ENCODE peak calls at places on chromosomes 11 and 22, in eight cellular contexts. X is CD4-positive, alpha-beta T cell; P is nephron progenitor cell; E is neural progenitor cell; I is WERI-Rb-1; O is stomach; T is A549; Z is endothelial cell. A is an unnamed sample.

GRCh38 chr11:61023086-61024035 is 51.9 kb downstream of the CD6 start:
- DNase-seq in X (no peak), Z (no peak), P (no peak), T (no peak), E (no peak), I (no peak), O (peak; percentile 69), A (no peak)

GRCh38 chr22:32932176-32932575 is 126.0 kb downstream of the SYN3 start:
- DNase-seq in T (no peak), Z (no peak), P (no peak), E (no peak), I (no peak), O (no peak), X (no peak), A (no peak)

GRCh38 chr22:46657996-46658947 is 38.1 kb downstream of the GRAMD4 start:
- DNase-seq in I (no peak), Z (no peak), X (no peak), E (no peak), P (no peak), O (no peak), T (no peak), A (no peak)

GRCh38 chr22:23182289-23183106 is 2.2 kb downstream of the BCR start:
- DNase-seq in I (no peak), X (peak; percentile 26), Z (no peak), T (no peak), P (peak; percentile 57), E (peak; percentile 50), O (no peak), A (no peak)

GRCh38 chr11:34345012-34345804 is 12.6 kb downstream of the ABTB2 start:
- DNase-seq in Z (no peak), E (no peak), O (peak; percentile 49), T (peak; percentile 64), X (no peak), P (no peak), I (no peak), A (no peak)

GRCh38 chr11:44036811-44037657 is 10.7 kb upstream of the ACCSL start:
- DNase-seq in T (peak; percentile 54), I (peak; percentile 84), Z (peak; percentile 72), P (peak; percentile 78), E (peak; percentile 94), O (peak; percentile 66), X (no peak), A (peak; percentile 76)

GRCh38 chr22:39920134-39920743 is 19.4 kb downstream of the GRAP2 start:
- DNase-seq in O (no peak), P (no peak), I (no peak), T (no peak), E (no peak), Z (no peak), X (no peak), A (no peak)

GRCh38 chr11:65492637-65493366 is 6.0 kb upstream of the MALAT1 start:
- DNase-seq in X (no peak), Z (no peak), E (no peak), I (no peak), T (no peak), O (peak; percentile 85), P (no peak), A (no peak)

GRCh38 chr22:44266811-44267760 is 45.7 kb downstream of the SHISAL1 start:
- DNase-seq in O (no peak), E (no peak), P (no peak), Z (no peak), X (no peak), T (no peak), I (no peak), A (no peak)

GRCh38 chr11:86484164-86484794 is 109.6 kb downstream of the CCDC81 start:
- DNase-seq in Z (no peak), O (no peak), P (no peak), T (peak; percentile 91), E (no peak), I (no peak), X (no peak), A (no peak)

GRCh38 chr11:36149538-36150242 is 139.5 kb downstream of the COMMD9 start:
- DNase-seq in Z (peak; percentile 32), X (no peak), I (peak; percentile 48), P (no peak), O (peak; percentile 33), E (peak; percentile 42), T (peak; percentile 98), A (no peak)
- TF ChIP-seq CTCF in Z (peak; percentile 44), X (no peak), I (peak; percentile 72), P (peak; percentile 25), O (peak; percentile 8), E (peak; percentile 53), T (peak; percentile 74), A (peak; percentile 31)

DNA sequence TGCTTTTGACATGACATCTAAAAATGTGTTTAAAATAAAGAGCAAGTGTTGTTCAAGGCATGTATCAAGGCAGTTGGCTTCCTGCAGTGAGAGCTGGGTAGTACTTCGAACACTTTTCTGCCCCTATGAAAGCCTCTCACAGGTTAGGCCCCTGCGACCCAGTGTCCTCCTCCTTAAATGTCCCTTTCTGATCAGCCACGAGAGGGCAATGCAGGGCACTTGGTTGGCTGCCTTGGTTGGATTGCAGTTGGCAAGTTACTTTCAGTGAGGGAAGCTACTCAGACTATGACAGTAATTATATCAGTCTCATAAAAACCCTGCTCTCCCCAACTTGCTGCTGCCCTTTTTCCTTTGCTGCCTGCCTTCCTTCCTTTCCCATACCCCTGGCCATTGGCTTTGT is 743.8 kb downstream of the NTM start:
- DNase-seq in T (no peak), Z (peak; percentile 69), X (no peak), I (peak; percentile 68), P (peak; percentile 50), O (peak; percentile 46), E (peak; percentile 78), A (no peak)
- TF ChIP-seq CTCF in T (no peak), Z (peak; percentile 42), X (no peak), I (peak; percentile 76), P (peak; percentile 60), O (no peak), E (peak; percentile 68), A (no peak)

GRCh38 chr22:37415210-37415609 is 12.1 kb downstream of the ELFN2 start:
- DNase-seq in E (no peak), I (no peak), O (no peak), T (no peak), P (no peak), X (no peak), Z (no peak), A (no peak)
- TF ChIP-seq CTCF in E (no peak), I (no peak), O (no peak), T (no peak), P (no peak), X (no peak), Z (no peak), A (no peak)

GRCh38 chr11:89503422-89503821 is 12.2 kb upstream of the NOX4 start:
- DNase-seq in X (no peak), P (no peak), T (no peak), O (no peak), I (no peak), E (no peak), Z (no peak), A (no peak)

GRCh38 chr11:89495951-89496350 is 4.8 kb upstream of the NOX4 start:
- DNase-seq in T (no peak), E (peak; percentile 50), X (no peak), P (no peak), Z (no peak), I (no peak), O (no peak), A (no peak)

GRCh38 chr11:89504270-89504669 is 13.1 kb upstream of the NOX4 start:
- DNase-seq in E (no peak), Z (no peak), O (no peak), T (no peak), I (no peak), X (no peak), P (no peak), A (no peak)

DNA sequence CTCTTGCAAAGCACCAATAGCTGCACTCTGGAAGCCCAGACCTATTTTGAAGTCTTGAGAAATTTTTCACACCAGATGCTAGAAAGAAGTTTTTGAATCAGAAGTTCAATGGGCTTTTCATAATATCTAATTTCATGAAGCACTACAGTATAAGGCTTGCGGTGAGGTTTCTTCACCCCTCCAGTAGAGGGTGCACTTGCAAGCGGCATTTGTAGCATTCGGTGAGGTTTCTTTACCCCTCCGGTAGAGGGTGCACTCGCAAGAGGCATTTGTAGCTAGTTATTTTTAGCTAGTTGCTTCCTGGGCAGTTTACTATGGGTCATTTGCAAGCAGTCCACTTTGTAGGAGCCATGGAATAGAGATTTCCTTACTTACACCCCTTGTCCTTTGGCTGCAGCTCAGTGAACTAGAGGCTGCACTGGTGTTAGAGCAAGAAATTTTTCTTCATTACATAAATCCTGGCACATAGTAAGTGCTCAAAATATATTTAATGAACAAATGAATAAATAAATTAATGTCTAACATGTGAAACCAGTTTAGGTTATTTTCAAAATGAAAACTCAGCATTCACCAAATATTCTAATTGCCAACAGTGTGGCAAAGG is 7.8 kb upstream of the NOX4 start:
- DNase-seq in E (no peak), Z (no peak), X (no peak), T (no peak), P (no peak), O (no peak), I (no peak), A (no peak)
- TF ChIP-seq CTCF in E (peak; percentile 46), Z (peak; percentile 62), X (no peak), T (no peak), P (peak; percentile 17), O (peak; percentile 30), I (no peak), A (peak; percentile 19)

A was measured in mesothelial cell of epicardium.